ENCODE peak calls at places on chromosomes 4 and X, in six cellular contexts. One of them, this sample, is unnamed.
A peak's percentile ranks its signal among the peaks of the same experiment; 100 is the strongest.

GRCh38 chr4:185127021-185127925 is 15.8 kb upstream of the SLC25A4 start:
- DNase-seq in cardiac fibroblast: no peak
- DNase-seq in HCT116: no peak
- DNase-seq in CD8-positive, alpha-beta T cell: no peak
- DNase-seq in dorsolateral prefrontal cortex: peak; percentile 18
- DNase-seq in GM23338: peak; percentile 58
- DNase-seq in this sample: no peak

GRCh38 chr4:168384437-168385141 is 66.0 kb upstream of the DDX60 start:
- DNase-seq in cardiac fibroblast: peak; percentile 7
- DNase-seq in dorsolateral prefrontal cortex: no peak
- DNase-seq in HCT116: no peak
- DNase-seq in CD8-positive, alpha-beta T cell: no peak
- DNase-seq in GM23338: no peak
- DNase-seq in this sample: peak; percentile 11

GRCh38 chr4:173046818-173047217 is 121.8 kb upstream of the GALNT7 start:
- DNase-seq in cardiac fibroblast: no peak
- DNase-seq in dorsolateral prefrontal cortex: no peak
- DNase-seq in CD8-positive, alpha-beta T cell: no peak
- DNase-seq in HCT116: no peak
- DNase-seq in GM23338: no peak
- DNase-seq in this sample: no peak

GRCh38 chr4:40573593-40574311 is 55.9 kb downstream of the RBM47 start:
- DNase-seq in dorsolateral prefrontal cortex: no peak
- DNase-seq in GM23338: no peak
- DNase-seq in CD8-positive, alpha-beta T cell: no peak
- DNase-seq in HCT116: no peak
- DNase-seq in cardiac fibroblast: no peak
- DNase-seq in this sample: no peak

GRCh38 chr4:71857713-71858451 is 74.0 kb upstream of the GC start:
- DNase-seq in dorsolateral prefrontal cortex: no peak
- DNase-seq in GM23338: peak; percentile 91
- DNase-seq in HCT116: no peak
- DNase-seq in cardiac fibroblast: no peak
- DNase-seq in CD8-positive, alpha-beta T cell: no peak
- DNase-seq in this sample: no peak

GRCh38 chr4:123994917-123995316 is 598.3 kb downstream of the SPRY1 start:
- DNase-seq in GM23338: peak; percentile 49
- DNase-seq in CD8-positive, alpha-beta T cell: no peak
- DNase-seq in dorsolateral prefrontal cortex: no peak
- DNase-seq in cardiac fibroblast: no peak
- DNase-seq in HCT116: peak; percentile 7
- DNase-seq in this sample: no peak

GRCh38 chr4:105088110-105088879 is 58.4 kb upstream of the TET2 start:
- DNase-seq in dorsolateral prefrontal cortex: peak; percentile 7
- DNase-seq in GM23338: peak; percentile 62
- DNase-seq in HCT116: no peak
- DNase-seq in cardiac fibroblast: peak; percentile 88
- DNase-seq in CD8-positive, alpha-beta T cell: no peak
- DNase-seq in this sample: peak; percentile 95

GRCh38 chrX:11557120-11557519 is 108.6 kb downstream of the ARHGAP6 start:
- DNase-seq in GM23338: no peak
- DNase-seq in cardiac fibroblast: peak; percentile 76
- DNase-seq in CD8-positive, alpha-beta T cell: no peak
- DNase-seq in HCT116: no peak
- DNase-seq in dorsolateral prefrontal cortex: no peak
- DNase-seq in this sample: peak; percentile 78

GRCh38 chr4:6584865-6585264 is 9.9 kb downstream of the MAN2B2 start:
- DNase-seq in GM23338: no peak
- DNase-seq in CD8-positive, alpha-beta T cell: no peak
- DNase-seq in HCT116: no peak
- DNase-seq in cardiac fibroblast: no peak
- DNase-seq in dorsolateral prefrontal cortex: no peak
- DNase-seq in this sample: no peak

GRCh38 chr4:48093949-48094550 is 40.0 kb downstream of the TXK start:
- DNase-seq in CD8-positive, alpha-beta T cell: no peak
- DNase-seq in HCT116: no peak
- DNase-seq in dorsolateral prefrontal cortex: no peak
- DNase-seq in GM23338: peak; percentile 18
- DNase-seq in cardiac fibroblast: peak; percentile 22
- DNase-seq in this sample: no peak

GRCh38 chr4:37530451-37530850 is 155.7 kb downstream of the RELL1 start:
- DNase-seq in GM23338: no peak
- DNase-seq in dorsolateral prefrontal cortex: no peak
- DNase-seq in CD8-positive, alpha-beta T cell: no peak
- DNase-seq in HCT116: no peak
- DNase-seq in cardiac fibroblast: no peak
- DNase-seq in this sample: no peak

GRCh38 chr4:25888781-25889180 is 25.2 kb upstream of the SMIM20 start:
- DNase-seq in HCT116: no peak
- DNase-seq in GM23338: no peak
- DNase-seq in dorsolateral prefrontal cortex: no peak
- DNase-seq in CD8-positive, alpha-beta T cell: no peak
- DNase-seq in cardiac fibroblast: peak; percentile 58
- DNase-seq in this sample: peak; percentile 38

GRCh38 chr4:93828332-93828829 is at the start of gene ATOH1:
- DNase-seq in CD8-positive, alpha-beta T cell: no peak
- DNase-seq in HCT116: peak; percentile 15
- DNase-seq in GM23338: peak; percentile 97
- DNase-seq in cardiac fibroblast: no peak
- DNase-seq in dorsolateral prefrontal cortex: no peak
- DNase-seq in this sample: peak; percentile 2

GRCh38 chrX:148265829-148266228 is 234.6 kb upstream of the AFF2 start:
- DNase-seq in HCT116: no peak
- DNase-seq in GM23338: no peak
- DNase-seq in cardiac fibroblast: no peak
- DNase-seq in CD8-positive, alpha-beta T cell: no peak
- DNase-seq in dorsolateral prefrontal cortex: no peak
- DNase-seq in this sample: no peak

GRCh38 chr4:5747746-5748365 is 36.9 kb downstream of the EVC start:
- DNase-seq in GM23338: no peak
- DNase-seq in CD8-positive, alpha-beta T cell: no peak
- DNase-seq in dorsolateral prefrontal cortex: no peak
- DNase-seq in cardiac fibroblast: peak; percentile 98
- DNase-seq in HCT116: no peak
- DNase-seq in this sample: peak; percentile 100

GRCh38 chr4:152983774-152984411 is 47.8 kb downstream of the FHDC1 start:
- DNase-seq in GM23338: no peak
- DNase-seq in cardiac fibroblast: peak; percentile 46
- DNase-seq in CD8-positive, alpha-beta T cell: no peak
- DNase-seq in HCT116: no peak
- DNase-seq in dorsolateral prefrontal cortex: no peak
- DNase-seq in this sample: peak; percentile 71

GRCh38 chr4:181677621-181678020 is 565.6 kb upstream of the TENM3 start:
- DNase-seq in HCT116: no peak
- DNase-seq in cardiac fibroblast: no peak
- DNase-seq in dorsolateral prefrontal cortex: no peak
- DNase-seq in CD8-positive, alpha-beta T cell: no peak
- DNase-seq in GM23338: no peak
- DNase-seq in this sample: no peak

GRCh38 chr4:25813705-25814104 is 49.1 kb downstream of the SEL1L3 start:
- DNase-seq in GM23338: no peak
- DNase-seq in HCT116: no peak
- DNase-seq in cardiac fibroblast: peak; percentile 87
- DNase-seq in dorsolateral prefrontal cortex: no peak
- DNase-seq in CD8-positive, alpha-beta T cell: no peak
- DNase-seq in this sample: peak; percentile 82

GRCh38 chrX:136572030-136572429 is 40.0 kb downstream of the VGLL1 start:
- DNase-seq in GM23338: no peak
- DNase-seq in dorsolateral prefrontal cortex: no peak
- DNase-seq in HCT116: no peak
- DNase-seq in cardiac fibroblast: peak; percentile 4
- DNase-seq in CD8-positive, alpha-beta T cell: no peak
- DNase-seq in this sample: no peak

GRCh38 chr4:118989098-118990080 is 100.7 kb downstream of the SYNPO2 start:
- DNase-seq in HCT116: no peak
- DNase-seq in GM23338: no peak
- DNase-seq in CD8-positive, alpha-beta T cell: no peak
- DNase-seq in dorsolateral prefrontal cortex: no peak
- DNase-seq in cardiac fibroblast: peak; percentile 87
- DNase-seq in this sample: peak; percentile 92

GRCh38 chr4:73615613-73616012 is 4.6 kb downstream of the RASSF6 start:
- DNase-seq in dorsolateral prefrontal cortex: no peak
- DNase-seq in cardiac fibroblast: no peak
- DNase-seq in CD8-positive, alpha-beta T cell: no peak
- DNase-seq in HCT116: no peak
- DNase-seq in GM23338: peak; percentile 87
- DNase-seq in this sample: no peak
- TF ChIP-seq CTCF in dorsolateral prefrontal cortex: no peak
- TF ChIP-seq CTCF in cardiac fibroblast: no peak
- TF ChIP-seq CTCF in CD8-positive, alpha-beta T cell: no peak
- TF ChIP-seq CTCF in HCT116: no peak
- TF ChIP-seq CTCF in GM23338: peak; percentile 44
- TF ChIP-seq CTCF in this sample: no peak

GRCh38 chr4:17688011-17688441 is 73.6 kb downstream of the MED28 start:
- DNase-seq in dorsolateral prefrontal cortex: peak; percentile 10
- DNase-seq in cardiac fibroblast: no peak
- DNase-seq in GM23338: no peak
- DNase-seq in HCT116: no peak
- DNase-seq in CD8-positive, alpha-beta T cell: no peak
- DNase-seq in this sample: no peak
- H3K4me3 ChIP-seq in dorsolateral prefrontal cortex: no peak overlapping the region
- H3K4me3 ChIP-seq in cardiac fibroblast: no peak overlapping the region
- H3K4me3 ChIP-seq in GM23338: no peak overlapping the region
- H3K4me3 ChIP-seq in HCT116: no peak overlapping the region
- H3K4me3 ChIP-seq in CD8-positive, alpha-beta T cell: no peak overlapping the region
- H3K4me3 ChIP-seq in this sample: no peak overlapping the region

GRCh38 chrX:65451663-65452062 is 82.9 kb downstream of the LAS1L start:
- DNase-seq in HCT116: peak; percentile 6
- DNase-seq in dorsolateral prefrontal cortex: no peak
- DNase-seq in cardiac fibroblast: peak; percentile 51
- DNase-seq in CD8-positive, alpha-beta T cell: no peak
- DNase-seq in GM23338: peak; percentile 56
- DNase-seq in this sample: peak; percentile 22
- TF ChIP-seq CTCF in HCT116: peak; percentile 24
- TF ChIP-seq CTCF in dorsolateral prefrontal cortex: no peak
- TF ChIP-seq CTCF in cardiac fibroblast: peak; percentile 50
- TF ChIP-seq CTCF in CD8-positive, alpha-beta T cell: no peak
- TF ChIP-seq CTCF in GM23338: peak; percentile 62
- TF ChIP-seq CTCF in this sample: peak; percentile 39

GRCh38 chr4:84535901-84536300 is 36.8 kb upstream of the NKX6-1 start:
- DNase-seq in cardiac fibroblast: no peak
- DNase-seq in GM23338: no peak
- DNase-seq in CD8-positive, alpha-beta T cell: no peak
- DNase-seq in dorsolateral prefrontal cortex: no peak
- DNase-seq in HCT116: no peak
- DNase-seq in this sample: no peak

GRCh38 chr4:84530449-84530848 is 31.4 kb upstream of the NKX6-1 start:
- DNase-seq in HCT116: no peak
- DNase-seq in GM23338: no peak
- DNase-seq in CD8-positive, alpha-beta T cell: no peak
- DNase-seq in cardiac fibroblast: peak; percentile 8
- DNase-seq in dorsolateral prefrontal cortex: no peak
- DNase-seq in this sample: peak; percentile 74

GRCh38 chr4:84531689-84532088 is 32.6 kb upstream of the NKX6-1 start:
- DNase-seq in GM23338: no peak
- DNase-seq in cardiac fibroblast: no peak
- DNase-seq in CD8-positive, alpha-beta T cell: no peak
- DNase-seq in HCT116: no peak
- DNase-seq in dorsolateral prefrontal cortex: no peak
- DNase-seq in this sample: no peak

GRCh38 chr4:84529169-84529751 is 30.2 kb upstream of the NKX6-1 start:
- DNase-seq in cardiac fibroblast: peak; percentile 43
- DNase-seq in CD8-positive, alpha-beta T cell: no peak
- DNase-seq in GM23338: peak; percentile 74
- DNase-seq in dorsolateral prefrontal cortex: no peak
- DNase-seq in HCT116: peak; percentile 21
- DNase-seq in this sample: peak; percentile 38

GRCh38 chr4:84530871-84531270 is 31.8 kb upstream of the NKX6-1 start:
- DNase-seq in dorsolateral prefrontal cortex: no peak
- DNase-seq in cardiac fibroblast: peak; percentile 32
- DNase-seq in HCT116: no peak
- DNase-seq in CD8-positive, alpha-beta T cell: no peak
- DNase-seq in GM23338: no peak
- DNase-seq in this sample: peak; percentile 62
- H3K4me3 ChIP-seq in dorsolateral prefrontal cortex: no peak overlapping the region
- H3K4me3 ChIP-seq in cardiac fibroblast: no peak overlapping the region
- H3K4me3 ChIP-seq in HCT116: no peak overlapping the region
- H3K4me3 ChIP-seq in CD8-positive, alpha-beta T cell: no peak overlapping the region
- H3K4me3 ChIP-seq in GM23338: no peak overlapping the region
- H3K4me3 ChIP-seq in this sample: no peak overlapping the region

This sample was measured in fibroblast of mammary gland.